ENCODE peak calls at places on chromosomes 16 and 17, in four cellular contexts. X is left ventricle myocardium inferior; P is naive thymus-derived CD4-positive, alpha-beta T cell; A is lung. L is an unnamed sample.

GRCh38 chr17:48131216-48131824 is 23.8 kb downstream of the SNX11 start:
- DNase-seq in X (no peak), P (peak), A (peak), L (peak)

GRCh38 chr16:51607202-51607756 is 456.2 kb upstream of the SALL1 start:
- DNase-seq in X (no peak), P (no peak), A (no peak), L (no peak)

GRCh38 chr17:60386475-60387058 is 5.4 kb downstream of the USP32 start:
- DNase-seq in X (no peak), P (no peak), A (no peak), L (no peak)

GRCh38 chr17:76014925-76015261 is 12.2 kb downstream of the EVPL start:
- DNase-seq in X (no peak), P (no peak), A (no peak), L (no peak)

GRCh38 chr17:77707546-77707945 is 251.0 kb upstream of the TNRC6C start:
- DNase-seq in X (no peak), P (no peak), A (no peak), L (no peak)

GRCh38 chr16:16021020-16021419 is 71.6 kb downstream of the ABCC1 start:
- DNase-seq in X (no peak), P (no peak), A (no peak), L (no peak)

GRCh38 chr16:70650216-70650615 is 3.9 kb downstream of the IL34 start:
- DNase-seq in X (no peak), P (no peak), A (no peak), L (no peak)

GRCh38 chr16:75727221-75727620 is 931 bp upstream of the CPHXL start:
- DNase-seq in X (no peak), P (no peak), A (no peak), L (peak)

GRCh38 chr17:40582328-40582901 is 17.1 kb upstream of the CCR7 start:
- DNase-seq in X (peak), P (peak), A (peak), L (no peak)

GRCh38 chr17:17064322-17064721 is 22.1 kb downstream of the MPRIP start:
- DNase-seq in X (no peak), P (no peak), A (no peak), L (no peak)

GRCh38 chr17:10622610-10623485 is 34.3 kb downstream of the MYH3 start:
- DNase-seq in X (no peak), P (no peak), A (no peak), L (no peak)

GRCh38 chr17:39674702-39675389 is 6.6 kb downstream of the PNMT start:
- DNase-seq in X (peak), P (no peak), A (no peak), L (peak)

GRCh38 chr17:46978489-46979022 is 497 bp downstream of the RPRML start:
- DNase-seq in X (no peak), P (no peak), A (no peak), L (peak)

GRCh38 chr17:18319604-18320256 is 4.6 kb downstream of the SMCR8 start:
- DNase-seq in X (no peak), P (no peak), A (no peak), L (peak)

GRCh38 chr16:23469814-23470213 is 16.8 kb upstream of the COG7 start:
- DNase-seq in X (no peak), P (no peak), A (peak), L (no peak)

DNA sequence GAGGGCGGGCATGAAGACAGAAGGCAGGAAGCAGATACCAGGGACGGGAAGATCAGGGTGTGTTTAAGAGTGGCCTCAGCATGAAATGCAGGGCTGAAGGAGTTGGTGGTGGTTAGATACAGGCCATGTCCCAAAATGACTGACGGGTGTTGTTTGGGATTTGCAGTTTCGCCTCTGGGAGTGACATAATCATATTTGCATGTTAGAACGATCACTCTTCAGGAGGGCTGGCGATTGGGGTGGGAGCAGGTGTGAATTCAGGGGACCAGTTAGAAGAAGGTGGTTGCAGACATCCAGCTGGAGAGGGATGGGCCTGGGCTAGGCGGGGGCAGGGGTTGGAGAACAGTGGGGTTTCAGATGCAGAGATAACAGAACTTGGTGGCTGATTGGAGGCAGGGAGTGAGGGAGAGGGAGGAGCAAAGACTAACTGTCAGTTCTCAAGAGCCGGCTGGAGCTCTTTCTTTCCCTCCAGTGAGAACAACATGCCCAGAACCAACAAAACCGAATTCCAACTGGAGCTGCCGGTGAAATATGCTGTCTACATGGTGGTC is 27.2 kb upstream of the ITGAX start:
- DNase-seq in X (no peak), P (no peak), A (no peak), L (no peak)
- H3K27ac ChIP-seq in X (no peak), P (no peak), A (no peak), L (no peak)

DNA sequence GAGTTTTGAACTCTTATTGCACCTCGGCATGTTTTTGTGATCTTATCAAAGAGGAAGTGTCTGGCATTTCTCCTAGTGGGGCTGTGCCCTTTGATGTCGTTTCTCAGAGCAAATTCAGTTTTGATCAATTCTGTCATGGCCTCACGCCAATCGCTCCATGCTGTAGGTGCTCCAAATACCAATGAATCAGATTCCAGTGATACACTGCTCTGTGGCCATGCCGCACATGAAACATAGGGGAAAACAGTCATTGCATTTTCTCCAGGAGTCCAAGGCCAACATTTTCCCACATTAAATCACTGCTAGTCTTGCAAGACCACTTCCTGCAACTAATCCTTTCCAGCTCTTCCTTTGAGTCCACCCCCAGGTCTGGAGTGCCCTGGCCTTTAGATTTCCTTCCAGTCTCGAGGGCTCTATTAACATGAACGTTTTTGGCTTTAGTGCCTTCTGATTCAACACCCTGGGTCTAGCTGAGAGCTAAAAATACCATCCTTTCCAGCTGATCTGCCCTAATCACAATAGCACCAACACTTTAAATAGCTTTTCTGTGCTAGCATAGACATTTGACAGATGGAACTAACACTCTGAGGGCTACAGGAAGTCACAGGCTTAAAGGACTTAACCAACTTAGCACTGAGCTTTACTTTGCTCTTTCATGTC is 18.2 kb upstream of the RASL10B start:
- DNase-seq in X (no peak), P (no peak), A (no peak), L (peak)
- H3K27ac ChIP-seq in X (peak), P (no peak), A (peak), L (peak)

GRCh38 chr17:45895969-45896793 is 1.8 kb downstream of the MAPT start:
- DNase-seq in X (no peak), P (no peak), A (no peak), L (no peak)

GRCh38 chr17:45900723-45901415 is 6.5 kb downstream of the MAPT start:
- DNase-seq in X (no peak), P (no peak), A (no peak), L (no peak)

GRCh38 chr17:45896803-45897693 is 2.7 kb downstream of the MAPT start:
- DNase-seq in X (no peak), P (no peak), A (no peak), L (no peak)

GRCh38 chr17:45902892-45903346 is 8.6 kb downstream of the MAPT start:
- DNase-seq in X (no peak), P (no peak), A (no peak), L (no peak)

GRCh38 chr17:45900136-45900535 is 5.8 kb downstream of the MAPT start:
- DNase-seq in X (no peak), P (no peak), A (no peak), L (no peak)
- H3K27ac ChIP-seq in X (no peak), P (no peak), A (no peak), L (no peak)

DNA sequence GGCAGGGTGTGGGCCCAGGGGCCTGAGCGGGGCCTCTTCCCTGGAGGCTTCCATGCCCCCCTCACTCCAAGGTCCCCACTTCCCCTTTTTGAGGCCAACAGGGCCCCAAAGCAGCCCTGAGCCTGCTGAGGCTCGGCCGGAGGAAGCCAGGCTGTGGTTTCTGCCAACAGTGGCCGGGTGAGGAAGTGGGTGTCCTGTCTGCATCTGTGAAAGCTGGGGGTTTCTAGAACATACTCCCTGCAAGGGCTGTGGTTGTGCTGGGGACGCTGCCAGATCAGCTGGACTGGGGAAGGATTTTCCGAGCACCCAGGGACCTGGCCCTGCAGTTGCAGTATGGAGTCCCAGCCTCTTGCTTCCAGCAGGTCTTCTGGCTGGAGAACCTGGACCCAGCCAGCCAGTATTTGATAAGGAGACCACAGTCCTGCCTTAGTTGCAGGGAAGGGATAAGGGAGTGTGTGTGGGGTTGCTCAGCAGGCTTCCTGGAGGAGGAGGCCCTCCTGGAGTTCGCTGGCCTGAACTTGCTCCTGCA is 15.7 kb downstream of the ADCY7 start:
- DNase-seq in X (peak), P (peak), A (peak), L (no peak)
- H3K27ac ChIP-seq in X (peak), P (peak), A (no peak), L (no peak)

GRCh38 chr16:79839450-79839849 is 238.9 kb upstream of the MAF start:
- DNase-seq in X (no peak), P (no peak), A (no peak), L (no peak)
- H3K27ac ChIP-seq in X (peak), P (no peak), A (no peak), L (no peak)

DNA sequence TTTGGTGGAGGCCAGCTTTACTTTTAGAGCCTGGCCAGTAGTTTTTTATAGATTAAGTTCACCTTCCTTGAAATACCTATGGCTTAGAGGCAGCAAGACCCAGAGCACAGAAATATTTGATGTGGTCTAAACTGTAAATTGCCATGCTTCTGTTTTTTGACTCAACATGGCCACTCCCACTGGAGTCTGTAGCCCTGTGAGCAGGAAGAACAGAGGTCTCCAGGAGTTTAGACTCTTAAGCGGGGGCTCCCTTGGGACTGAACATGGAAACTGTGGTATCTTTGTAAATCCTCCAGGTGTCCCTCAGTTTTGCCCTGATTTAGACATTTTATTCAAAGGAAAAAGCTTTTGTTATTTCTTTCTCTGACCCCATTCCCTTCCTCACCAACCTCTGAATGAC is 145.6 kb downstream of the FTO start:
- DNase-seq in X (no peak), P (no peak), A (no peak), L (no peak)
- H3K27ac ChIP-seq in X (no peak), P (no peak), A (no peak), L (no peak)

GRCh38 chr17:50609376-50610074 is 25.2 kb upstream of the ABCC3 start:
- DNase-seq in X (no peak), P (no peak), A (no peak), L (peak)

GRCh38 chr17:50607522-50607921 is 27.2 kb upstream of the ABCC3 start:
- DNase-seq in X (no peak), P (no peak), A (no peak), L (no peak)

GRCh38 chr17:50605434-50605833 is 29.2 kb upstream of the ABCC3 start:
- DNase-seq in X (no peak), P (no peak), A (no peak), L (no peak)

GRCh38 chr17:50611639-50612038 is 23.0 kb upstream of the ABCC3 start:
- DNase-seq in X (no peak), P (no peak), A (no peak), L (no peak)

GRCh38 chr17:50608700-50609375 is 25.8 kb upstream of the ABCC3 start:
- DNase-seq in X (no peak), P (no peak), A (no peak), L (peak)
- H3K27ac ChIP-seq in X (no peak), P (no peak), A (no peak), L (peak)

L was measured in WERI-Rb-1.